ENCODE peak calls at places on chromosome 15, in nine cellular contexts. P is activated T-helper 17 cell treated with anti-CD3 and anti-CD28 coated beads, Interleukin-2, amount 50 U/mL, for 72 hours; Y is T-helper 17 cell; B is activated CD8-positive, alpha-beta T cell treated with anti-CD3 and anti-CD28 coated beads, Interleukin-2, amount 10 ng/mL, durations not matched to agents 7 days and 5 days; O is stimulated activated effector memory CD8-positive, alpha-beta T cell treated with anti-CD3 and anti-CD28 coated beads, Interleukin-12 subunit alpha, Interleukin-12 subunit beta, amount 100 ng/mL, for 72 hours; C is activated naive CD8-positive, alpha-beta T cell treated with anti-CD3 and anti-CD28 coated beads, Interleukin-2, amount 50 U/mL, for 24 hours; K is omental fat pad; F is T-cell; Q is Panc1. D is an unnamed sample.
A peak's percentile ranks its signal among the peaks of the same experiment; 100 is the strongest.

GRCh38 chr15:42413914-42414313 is 54.6 kb downstream of the CAPN3 start:
- ATAC-seq in P (no peak), Y (no peak), B (no peak), O (no peak), C (no peak), K (no peak), F (no peak), Q (no peak), D (no peak)

GRCh38 chr15:57505056-57505713 is 86.5 kb upstream of the MYZAP start:
- ATAC-seq in P (no peak), Y (no peak), B (no peak), O (no peak), C (no peak), K (peak; percentile 20), F (no peak), Q (no peak), D (no peak)

GRCh38 chr15:49860101-49860500 is 239.3 kb downstream of the DTWD1 start:
- ATAC-seq in P (no peak), Y (no peak), B (no peak), O (no peak), C (no peak), K (no peak), F (no peak), Q (no peak), D (no peak)

GRCh38 chr15:92643849-92644815 is 11.4 kb downstream of the FAM174B start:
- ATAC-seq in P (no peak), Y (no peak), B (no peak), O (peak; percentile 32), C (no peak), K (no peak), F (no peak), Q (peak; percentile 62), D (no peak)

GRCh38 chr15:43828061-43828657 is 1.4 kb downstream of the WDR76 start:
- ATAC-seq in P (peak; percentile 42), Y (no peak), B (peak; percentile 20), O (peak; percentile 53), C (peak; percentile 31), K (no peak), F (no peak), Q (no peak), D (no peak)

GRCh38 chr15:45185903-45186770 is 1.6 kb downstream of the SHF start:
- ATAC-seq in P (no peak), Y (no peak), B (no peak), O (no peak), C (no peak), K (peak; percentile 46), F (no peak), Q (peak; percentile 39), D (no peak)

GRCh38 chr15:80989110-80989517 is 505 bp downstream of the MESD start:
- ATAC-seq in P (no peak), Y (no peak), B (no peak), O (no peak), C (no peak), K (no peak), F (no peak), Q (peak; percentile 49), D (no peak)

GRCh38 chr15:23467110-23467600 is 20.1 kb upstream of the GOLGA6L2 start:
- ATAC-seq in P (no peak), Y (no peak), B (no peak), O (no peak), C (no peak), K (no peak), F (no peak), Q (peak; percentile 71), D (no peak)

GRCh38 chr15:96252148-96252547 is 78.4 kb upstream of the NR2F2 start:
- ATAC-seq in P (no peak), Y (no peak), B (no peak), O (no peak), C (no peak), K (no peak), F (no peak), Q (no peak), D (no peak)

GRCh38 chr15:69146724-69147435 is 13.6 kb upstream of the GLCE start:
- ATAC-seq in P (no peak), Y (no peak), B (no peak), O (no peak), C (no peak), K (no peak), F (no peak), Q (no peak), D (no peak)

GRCh38 chr15:57205999-57206398 is 170.3 kb upstream of the CGNL1 start:
- ATAC-seq in P (no peak), Y (no peak), B (no peak), O (no peak), C (no peak), K (no peak), F (no peak), Q (no peak), D (no peak)

GRCh38 chr15:45121706-45122417 is 7.7 kb downstream of the DUOXA2 start:
- ATAC-seq in P (no peak), Y (no peak), B (no peak), O (no peak), C (no peak), K (no peak), F (no peak), Q (no peak), D (no peak)

GRCh38 chr15:99993262-99993661 is 260.0 kb upstream of the LYSMD4 start:
- ATAC-seq in P (no peak), Y (no peak), B (no peak), O (no peak), C (no peak), K (no peak), F (no peak), Q (no peak), D (no peak)

GRCh38 chr15:72229076-72229946 is 1.7 kb downstream of the PKM start:
- ATAC-seq in P (no peak), Y (peak; percentile 6), B (no peak), O (no peak), C (no peak), K (no peak), F (peak; percentile 10), Q (no peak), D (no peak)

GRCh38 chr15:42491540-42492225 is 742 bp upstream of the ZNF106 start:
- ATAC-seq in P (no peak), Y (no peak), B (no peak), O (no peak), C (no peak), K (peak; percentile 21), F (no peak), Q (no peak), D (no peak)

GRCh38 chr15:25869696-25870095 is 6.6 kb upstream of the ATP10A start:
- ATAC-seq in P (no peak), Y (no peak), B (no peak), O (no peak), C (no peak), K (no peak), F (no peak), Q (no peak), D (no peak)

GRCh38 chr15:67025719-67026118 is 39.7 kb upstream of the SMAD3 start:
- ATAC-seq in P (no peak), Y (no peak), B (no peak), O (no peak), C (no peak), K (peak; percentile 74), F (no peak), Q (peak; percentile 74), D (no peak)

GRCh38 chr15:77991029-77991406 is 86.5 kb downstream of the TBC1D2B start:
- ATAC-seq in P (no peak), Y (no peak), B (no peak), O (no peak), C (no peak), K (no peak), F (no peak), Q (no peak), D (no peak)

GRCh38 chr15:73727330-73728018 is 25.7 kb downstream of the INSYN1 start:
- ATAC-seq in P (no peak), Y (no peak), B (no peak), O (peak; percentile 23), C (peak; percentile 22), K (no peak), F (no peak), Q (no peak), D (no peak)

GRCh38 chr15:85854345-85855097 is 59.8 kb upstream of the KLHL25 start:
- ATAC-seq in P (peak; percentile 75), Y (peak; percentile 69), B (peak; percentile 52), O (peak; percentile 66), C (peak; percentile 51), K (no peak), F (peak; percentile 71), Q (peak; percentile 82), D (peak; percentile 50)

GRCh38 chr15:64695571-64695992 is 79.8 kb downstream of the RBPMS2 start:
- ATAC-seq in P (no peak), Y (peak; percentile 71), B (no peak), O (no peak), C (no peak), K (no peak), F (no peak), Q (no peak), D (no peak)

GRCh38 chr15:64045106-64045435 is 1.2 kb downstream of the DAPK2 start:
- ATAC-seq in P (no peak), Y (no peak), B (no peak), O (no peak), C (no peak), K (no peak), F (no peak), Q (no peak), D (no peak)

GRCh38 chr15:48914717-48915116 is 36.8 kb downstream of the EID1 start:
- ATAC-seq in P (no peak), Y (no peak), B (no peak), O (no peak), C (no peak), K (no peak), F (no peak), Q (no peak), D (no peak)

GRCh38 chr15:63243776-63244175 is 33.6 kb upstream of the APH1B start:
- ATAC-seq in P (peak; percentile 57), Y (no peak), B (no peak), O (peak; percentile 66), C (peak; percentile 51), K (no peak), F (no peak), Q (no peak), D (no peak)

GRCh38 chr15:39124925-39125625 is 455.8 kb upstream of the THBS1 start:
- ATAC-seq in P (no peak), Y (no peak), B (no peak), O (no peak), C (no peak), K (no peak), F (no peak), Q (no peak), D (no peak)

GRCh38 chr15:38436993-38437392 is 16.9 kb upstream of the FAM98B start:
- ATAC-seq in P (no peak), Y (no peak), B (no peak), O (no peak), C (no peak), K (no peak), F (no peak), Q (no peak), D (no peak)

GRCh38 chr15:97410907-97411575 is 549.5 kb upstream of the ARRDC4 start:
- ATAC-seq in P (no peak), Y (no peak), B (no peak), O (no peak), C (no peak), K (no peak), F (no peak), Q (no peak), D (no peak)

GRCh38 chr15:89500397-89501270 is 4.3 kb upstream of the RHCG start:
- ATAC-seq in P (no peak), Y (no peak), B (peak; percentile 56), O (no peak), C (no peak), K (no peak), F (no peak), Q (no peak), D (no peak)

GRCh38 chr15:91291673-91292072 is 191.6 kb downstream of the SV2B start:
- ATAC-seq in P (peak; percentile 54), Y (peak; percentile 61), B (no peak), O (no peak), C (no peak), K (no peak), F (peak; percentile 75), Q (no peak), D (no peak)

GRCh38 chr15:20658024-20658423 is 116.4 kb upstream of the GOLGA6L6 start:
- ATAC-seq in P (no peak), Y (no peak), B (no peak), O (no peak), C (no peak), K (no peak), F (no peak), Q (no peak), D (no peak)

GRCh38 chr15:52337961-52338535 is 42.4 kb upstream of the MYO5C start:
- ATAC-seq in P (no peak), Y (no peak), B (no peak), O (no peak), C (no peak), K (no peak), F (no peak), Q (no peak), D (no peak)

D was measured in gastroesophageal sphincter.